ENCODE peak calls at places on chromosomes 6 and 20, in seven cellular contexts. S is adrenal gland, X is H1, E is tibial nerve, Q is breast epithelium, H is transverse colon, G is IMR-90. U is an unnamed sample.

GRCh38 chr6:133131621-133132020 is 109.5 kb upstream of the EYA4 start:
- DNase-seq in S (peak; percentile 66), X (no peak), E (no peak), Q (no peak), H (no peak), G (no peak), U (no peak)

GRCh38 chr6:152552616-152553209 is 84.4 kb downstream of the SYNE1 start:
- DNase-seq in S (peak; percentile 68), X (peak; percentile 73), E (no peak), Q (no peak), H (peak; percentile 24), G (peak; percentile 77), U (peak; percentile 55)

GRCh38 chr6:137704802-137705165 is 162.3 kb upstream of the TNFAIP3 start:
- DNase-seq in S (no peak), X (no peak), E (no peak), Q (no peak), H (no peak), G (no peak), U (no peak)

GRCh38 chr6:4560225-4561077 is 215.8 kb upstream of the CDYL start:
- DNase-seq in S (no peak), X (no peak), E (no peak), Q (no peak), H (no peak), G (no peak), U (no peak)

GRCh38 chr20:34525709-34526416 is 9.6 kb downstream of the DYNLRB1 start:
- DNase-seq in S (peak; percentile 94), X (no peak), E (peak; percentile 61), Q (peak; percentile 95), H (peak; percentile 90), G (peak; percentile 100), U (peak; percentile 29)

GRCh38 chr6:43456737-43457126 is 1.4 kb upstream of the DLK2 start:
- DNase-seq in S (no peak), X (no peak), E (no peak), Q (no peak), H (no peak), G (no peak), U (no peak)

GRCh38 chr6:13451181-13451700 is 36.2 kb downstream of the GFOD1 start:
- DNase-seq in S (no peak), X (no peak), E (no peak), Q (no peak), H (no peak), G (no peak), U (no peak)

GRCh38 chr6:24255676-24256075 is 102.2 kb downstream of the DCDC2 start:
- DNase-seq in S (no peak), X (no peak), E (no peak), Q (no peak), H (no peak), G (no peak), U (no peak)

GRCh38 chr6:129844118-129844891 is 16.8 kb downstream of the TMEM244 start:
- DNase-seq in S (no peak), X (no peak), E (no peak), Q (no peak), H (no peak), G (peak; percentile 89), U (peak; percentile 15)

GRCh38 chr6:54598787-54599309 is 247.7 kb upstream of the FAM83B start:
- DNase-seq in S (peak; percentile 37), X (no peak), E (no peak), Q (no peak), H (no peak), G (no peak), U (no peak)

GRCh38 chr6:132320007-132320406 is 81.3 kb downstream of the MOXD1 start:
- DNase-seq in S (no peak), X (no peak), E (no peak), Q (no peak), H (no peak), G (peak; percentile 83), U (no peak)

GRCh38 chr6:169832247-169832948 is 81.0 kb downstream of the ERMARD start:
- DNase-seq in S (peak; percentile 16), X (no peak), E (no peak), Q (no peak), H (no peak), G (peak; percentile 4), U (no peak)

GRCh38 chr6:16129623-16130243 is 847 bp downstream of the MYLIP start:
- DNase-seq in S (peak; percentile 44), X (peak; percentile 56), E (no peak), Q (peak; percentile 36), H (peak; percentile 41), G (peak; percentile 5), U (peak; percentile 59)

GRCh38 chr6:5679696-5680494 is 326.8 kb downstream of the NRN1 start:
- DNase-seq in S (no peak), X (no peak), E (no peak), Q (no peak), H (no peak), G (no peak), U (no peak)

GRCh38 chr6:13978102-13978640 is 53.4 kb downstream of the RNF182 start:
- DNase-seq in S (no peak), X (no peak), E (no peak), Q (no peak), H (no peak), G (no peak), U (no peak)

GRCh38 chr6:141988954-141989705 is 143.6 kb upstream of the GJE1 start:
- DNase-seq in S (peak; percentile 32), X (peak; percentile 54), E (no peak), Q (no peak), H (no peak), G (peak; percentile 81), U (peak; percentile 9)

GRCh38 chr6:10800810-10801209 is 37.5 kb downstream of the MAK start:
- DNase-seq in S (no peak), X (no peak), E (no peak), Q (no peak), H (no peak), G (peak; percentile 60), U (peak; percentile 40)

GRCh38 chr20:20410678-20411077 is 42.8 kb downstream of the INSM1 start:
- DNase-seq in S (peak; percentile 29), X (no peak), E (no peak), Q (no peak), H (peak; percentile 57), G (no peak), U (peak; percentile 62)

GRCh38 chr20:35395728-35396127 is 16.0 kb downstream of the UQCC1 start:
- DNase-seq in S (peak; percentile 66), X (no peak), E (no peak), Q (no peak), H (no peak), G (peak; percentile 81), U (no peak)

GRCh38 chr6:42436825-42437224 is 14.9 kb downstream of the TRERF1 start:
- DNase-seq in S (no peak), X (no peak), E (no peak), Q (no peak), H (no peak), G (peak; percentile 51), U (no peak)

GRCh38 chr6:20811112-20811746 is 277.0 kb downstream of the CDKAL1 start:
- DNase-seq in S (peak; percentile 42), X (no peak), E (no peak), Q (no peak), H (no peak), G (peak; percentile 99), U (peak; percentile 67)

GRCh38 chr6:161373905-161374451 is 100.1 kb upstream of the AGPAT4 start:
- DNase-seq in S (peak; percentile 83), X (peak; percentile 95), E (peak; percentile 72), Q (peak; percentile 46), H (peak; percentile 69), G (peak; percentile 50), U (peak; percentile 59)

DNA sequence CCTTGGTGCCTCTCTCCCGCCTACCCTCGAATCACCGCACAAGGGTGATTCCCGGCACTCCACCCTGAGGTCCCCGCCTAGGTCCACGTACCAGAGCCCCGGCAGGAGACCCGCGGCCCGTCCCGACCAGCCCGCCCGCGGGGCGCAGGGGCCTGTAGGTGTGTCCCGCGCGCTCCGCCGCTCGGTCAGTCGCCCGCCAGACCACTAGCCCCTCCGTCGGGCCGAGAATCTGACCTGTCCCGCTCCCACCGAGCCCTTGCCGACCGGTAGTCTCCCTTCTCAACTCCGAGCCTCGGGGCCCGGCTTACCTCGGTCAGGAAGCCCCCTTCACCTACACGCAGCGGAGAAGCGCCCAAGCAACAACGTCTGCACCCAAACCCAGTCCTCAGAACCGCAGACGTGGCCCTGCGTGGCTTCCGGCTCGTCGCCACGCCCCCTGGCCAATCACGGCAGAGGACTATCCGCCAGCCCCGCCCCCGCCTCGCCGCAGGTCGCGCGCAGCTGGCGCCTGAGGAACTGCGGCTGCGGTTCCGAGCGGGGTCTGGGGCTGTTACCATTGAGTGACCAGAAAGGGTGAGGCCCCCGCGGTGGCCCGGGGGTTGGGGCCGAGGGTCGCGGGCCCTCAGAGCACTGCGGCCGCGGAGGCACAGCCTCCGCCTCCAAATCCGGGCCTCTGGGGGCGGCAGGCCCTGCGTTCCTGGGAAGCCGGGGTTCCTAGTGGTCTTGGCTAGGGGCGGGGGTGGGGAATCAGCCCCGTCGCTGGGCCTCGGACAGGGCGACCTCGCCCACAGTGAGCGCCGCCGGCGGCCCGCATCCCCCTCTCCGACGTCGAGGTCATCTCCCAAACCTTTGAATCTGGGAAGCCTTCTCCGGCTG is at the start of the genes PGM3 and RWDD2A:
- DNase-seq in S (peak; percentile 91), X (peak; percentile 92), E (peak; percentile 86), Q (peak; percentile 82), H (peak; percentile 94), G (peak; percentile 84), U (peak; percentile 92)
- TF ChIP-seq POLR2A in S (peak; percentile 95), X (peak; percentile 65), E (peak; percentile 70), Q (peak; percentile 50), H (peak; percentile 88), G (peak; percentile 97), U (peak; percentile 51)

GRCh38 chr20:53738039-53738944 is 144.7 kb upstream of the ZNF217 start:
- DNase-seq in S (peak; percentile 38), X (no peak), E (peak; percentile 41), Q (peak; percentile 70), H (peak; percentile 47), G (peak; percentile 90), U (peak; percentile 31)
- TF ChIP-seq POLR2A in S (peak; percentile 29), X (no peak), E (peak; percentile 13), Q (peak; percentile 14), H (peak; percentile 39), G (peak; percentile 75), U (no peak)

GRCh38 chr20:62535964-62536363 is 60.2 kb upstream of the GATA5 start:
- DNase-seq in S (no peak), X (no peak), E (no peak), Q (no peak), H (no peak), G (no peak), U (no peak)
- TF ChIP-seq POLR2A in S (no peak), X (no peak), E (no peak), Q (no peak), H (no peak), G (no peak), U (no peak)

GRCh38 chr20:1154224-1154623 is 30.6 kb downstream of the TMEM74B start:
- DNase-seq in S (no peak), X (no peak), E (no peak), Q (no peak), H (no peak), G (no peak), U (no peak)
- TF ChIP-seq POLR2A in S (no peak), X (no peak), E (no peak), Q (no peak), H (no peak), G (no peak), U (no peak)

GRCh38 chr6:26172496-26172958 is 85.3 kb downstream of the HFE start:
- DNase-seq in S (no peak), X (no peak), E (no peak), Q (peak; percentile 36), H (peak; percentile 49), G (peak; percentile 46), U (peak; percentile 70)
- TF ChIP-seq POLR2A in S (no peak), X (no peak), E (no peak), Q (no peak), H (no peak), G (no peak), U (no peak)